ENCODE peak calls at places on chromosomes 1 and 21, in ten cellular contexts. Z is iPS DF 6.9; K is neuronal stem cell; S is naive thymus-derived CD4-positive, alpha-beta T cell; Y is esophagus muscularis mucosa; X is breast epithelium; N is CD4-positive, CD25-positive, alpha-beta regulatory T cell; W is IMR-90; D is aorta; H is mesendoderm. P is an unnamed sample.

GRCh38 chr21:15057290-15057689 is 7.5 kb downstream of the NRIP1 start:
- DNase-seq in X (no peak), K (no peak), D (no peak), S (no peak), W (no peak), Z (no peak), Y (no peak), H (peak; percentile 63), N (no peak), P (no peak)

GRCh38 chr1:231162300-231162969 is 577 bp downstream of the TRIM67 start:
- DNase-seq in D (peak; percentile 76), S (peak; percentile 29), Y (no peak), N (peak; percentile 13), H (peak; percentile 75), W (peak; percentile 26), Z (no peak), K (peak; percentile 73), X (no peak), P (peak; percentile 85)

GRCh38 chr1:192067360-192067759 is 90.9 kb upstream of the RGS18 start:
- DNase-seq in D (no peak), W (peak; percentile 49), X (no peak), K (no peak), S (no peak), N (no peak), Z (no peak), H (peak; percentile 11), Y (no peak), P (no peak)

GRCh38 chr1:84303154-84303830 is 1.8 kb downstream of the SAMD13 start:
- DNase-seq in K (no peak), Y (no peak), H (no peak), S (no peak), Z (no peak), X (no peak), D (no peak), N (no peak), W (peak; percentile 17), P (no peak)

GRCh38 chr1:47881505-47882442 is 115.4 kb downstream of the TRABD2B start:
- DNase-seq in N (no peak), D (no peak), K (no peak), Y (no peak), S (no peak), H (no peak), W (peak; percentile 33), X (no peak), Z (no peak), P (peak; percentile 61)

GRCh38 chr1:110630770-110631663 is 24.9 kb upstream of the KCNA2 start:
- DNase-seq in K (peak; percentile 69), N (peak; percentile 86), W (peak; percentile 46), S (peak; percentile 87), H (peak; percentile 80), Y (peak; percentile 94), Z (peak; percentile 85), D (peak; percentile 91), X (peak; percentile 73), P (peak; percentile 88)

GRCh38 chr1:168328965-168329364 is 48.3 kb downstream of the TBX19 start:
- DNase-seq in N (no peak), K (no peak), Z (no peak), S (no peak), X (no peak), Y (no peak), W (no peak), D (no peak), H (no peak), P (no peak)

GRCh38 chr1:111777301-111777700 is 21.6 kb downstream of the DDX20 start:
- DNase-seq in H (no peak), Z (no peak), S (no peak), N (no peak), Y (no peak), D (no peak), X (no peak), K (no peak), W (no peak), P (no peak)

GRCh38 chr21:29342394-29342957 is 43.8 kb downstream of the BACH1 start:
- DNase-seq in H (no peak), Z (no peak), Y (no peak), S (no peak), X (no peak), D (peak; percentile 85), W (peak; percentile 99), K (no peak), N (no peak), P (no peak)

GRCh38 chr1:27439150-27439549 is 46.7 kb downstream of the GPR3 start:
- DNase-seq in D (no peak), N (no peak), K (no peak), Y (no peak), X (no peak), H (no peak), W (no peak), S (no peak), Z (no peak), P (no peak)

DNA sequence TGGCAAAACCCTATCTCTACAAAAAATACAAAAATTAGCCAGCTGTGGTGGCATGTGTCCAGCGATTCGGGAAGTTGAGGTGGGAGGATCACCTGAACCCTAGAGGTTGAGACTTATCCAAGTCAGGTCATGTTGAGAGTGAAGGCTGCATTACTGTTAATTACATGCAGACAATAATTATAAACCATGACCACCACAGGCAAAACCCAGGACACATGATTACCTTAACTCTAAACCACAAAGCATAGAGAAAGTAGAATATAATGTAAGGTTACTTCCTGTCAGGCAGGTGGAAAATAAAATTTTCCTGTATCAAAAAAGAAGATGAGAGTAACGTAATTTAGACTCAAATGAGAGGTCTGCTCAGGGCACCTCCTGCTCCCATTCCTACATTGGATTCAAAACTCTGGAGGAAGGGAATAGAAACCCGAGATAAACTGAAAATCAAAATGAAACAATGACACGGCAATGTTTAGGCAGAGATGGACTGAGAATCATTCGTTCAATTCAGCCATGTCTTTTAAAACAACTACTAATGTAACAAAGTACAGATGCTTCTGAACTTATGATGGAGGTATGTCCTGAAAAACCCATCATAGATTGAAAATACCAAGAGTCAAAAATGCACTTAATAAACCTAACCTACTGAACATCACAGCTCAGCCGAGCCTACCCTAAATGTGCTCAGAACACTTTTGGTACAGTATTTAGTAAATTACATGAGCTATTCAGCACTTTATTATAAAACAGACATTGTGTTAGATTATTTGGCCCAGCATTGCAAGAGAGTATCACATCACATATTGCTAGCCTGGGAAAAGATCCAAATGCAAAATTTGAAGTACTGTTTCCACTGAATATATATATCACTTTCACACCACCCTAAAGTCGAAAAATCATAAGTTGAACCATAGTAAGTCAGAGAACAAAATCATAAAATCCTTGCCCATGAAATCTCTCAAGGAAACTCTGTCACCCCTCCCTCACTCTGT is 33.4 kb downstream of the RGS8 start:
- DNase-seq in Z (no peak), H (no peak), W (no peak), D (no peak), K (no peak), N (no peak), X (no peak), Y (no peak), S (no peak), P (no peak)
- H3K4me3 ChIP-seq in Z (no peak overlapping the region), H (no peak overlapping the region), W (no peak overlapping the region), D (no peak overlapping the region), K (no peak overlapping the region), N (no peak overlapping the region), X (no peak overlapping the region), Y (no peak overlapping the region), S (no peak overlapping the region), P (no peak overlapping the region)

GRCh38 chr1:11789126-11790067 is 16.4 kb downstream of the MTHFR start:
- DNase-seq in X (no peak), N (no peak), Y (no peak), K (no peak), W (no peak), Z (no peak), S (no peak), D (peak; percentile 63), H (no peak), P (no peak)
- H3K36me3 ChIP-seq in X (peaks cover 5% of the 10 kb centered on the region), N (peaks cover 23% of the 10 kb centered on the region), Y (peaks cover 26% of the 10 kb centered on the region), K (peaks cover 32% of the 10 kb centered on the region), W (peaks cover 28% of the 10 kb centered on the region), Z (peaks cover 21% of the 10 kb centered on the region), S (peaks cover 46% of the 10 kb centered on the region), D (peaks cover 5% of the 10 kb centered on the region), H (no peaks in the 10 kb centered on the region), P (no peaks in the 10 kb centered on the region)

GRCh38 chr1:160064746-160065145 is 5.2 kb downstream of the KCNJ10 start:
- DNase-seq in Y (no peak), X (no peak), D (no peak), W (no peak), S (no peak), H (peak; percentile 73), N (no peak), K (no peak), Z (no peak), P (no peak)
- H3K4me1 ChIP-seq in Y (peaks cover 3% of the 10 kb centered on the region), X (no peaks in the 10 kb centered on the region), D (no peaks in the 10 kb centered on the region), W (no peaks in the 10 kb centered on the region), S (no peaks in the 10 kb centered on the region), H (peaks cover 5% of the 10 kb centered on the region), N (peaks cover 1% of the 10 kb centered on the region), K (peaks cover 30% of the 10 kb centered on the region), Z (peaks cover 12% of the 10 kb centered on the region), P (no peaks in the 10 kb centered on the region)

GRCh38 chr21:44949161-44950015 is 9.6 kb downstream of the SLX9 start:
- DNase-seq in X (peak; percentile 88), D (peak; percentile 96), S (peak; percentile 85), N (peak; percentile 75), H (peak; percentile 83), W (peak; percentile 76), Y (no peak), Z (peak; percentile 85), K (peak; percentile 76), P (peak; percentile 72)

GRCh38 chr21:44947930-44948331 is 8.1 kb downstream of the SLX9 start:
- DNase-seq in D (peak; percentile 82), Z (no peak), S (no peak), H (no peak), W (no peak), Y (no peak), X (no peak), K (no peak), N (no peak), P (peak; percentile 65)

GRCh38 chr21:44947111-44947929 is 7.5 kb downstream of the SLX9 start:
- DNase-seq in D (peak; percentile 72), H (no peak), K (no peak), N (no peak), Y (no peak), Z (no peak), W (no peak), X (peak; percentile 36), S (no peak), P (no peak)

GRCh38 chr21:44950016-44950326 is 10.1 kb downstream of the SLX9 start:
- DNase-seq in X (no peak), Y (no peak), K (no peak), H (no peak), N (no peak), W (no peak), S (no peak), D (no peak), Z (no peak), P (no peak)

DNA sequence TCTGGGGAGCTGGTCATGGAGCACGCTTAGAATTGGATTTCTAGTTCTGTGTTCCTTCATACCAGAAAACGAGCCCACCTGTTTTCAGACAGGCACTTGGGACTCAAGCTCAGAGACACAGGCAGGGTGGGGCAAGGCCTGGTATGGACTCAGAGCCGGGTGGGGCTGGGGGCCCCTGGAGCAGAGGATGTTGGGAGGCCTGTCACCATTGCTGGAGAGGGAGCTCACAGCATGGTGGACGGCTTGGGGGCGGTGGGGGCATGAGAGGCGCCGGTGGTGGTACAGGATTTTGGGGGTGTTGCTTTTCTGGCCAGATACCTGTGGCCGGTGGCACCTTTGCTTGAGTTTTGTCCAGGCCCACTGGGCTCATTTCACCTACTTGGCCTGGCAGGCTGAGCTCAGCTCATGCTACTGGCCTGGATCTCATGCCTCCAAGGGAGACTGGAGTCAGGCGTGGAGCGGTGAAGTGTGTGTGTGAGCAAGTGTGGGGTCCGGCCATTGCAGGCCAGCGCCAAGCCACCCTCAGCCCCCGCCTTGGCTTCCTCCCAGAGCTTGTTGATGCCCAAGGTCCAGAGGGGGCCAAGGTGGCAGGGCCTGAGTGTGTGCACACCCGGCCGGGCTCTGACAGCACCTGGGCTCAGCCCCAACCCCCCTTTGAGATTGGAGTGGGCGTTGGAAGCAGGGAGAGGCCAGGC is 8.7 kb downstream of the SLX9 start:
- DNase-seq in X (no peak), S (no peak), Z (no peak), H (no peak), D (peak; percentile 70), K (no peak), W (no peak), N (no peak), Y (no peak), P (no peak)
- H3K4me3 ChIP-seq in X (no peak overlapping the region), S (no peak overlapping the region), Z (no peak overlapping the region), H (no peak overlapping the region), D (no peak overlapping the region), K (no peak overlapping the region), W (no peak overlapping the region), N (no peak overlapping the region), Y (no peak overlapping the region), P (no peak overlapping the region)

P was measured in pancreas.